ENCODE peak calls at places on chromosomes 4 and X, in six cellular contexts. E, V, Y, B, U and Q are unnamed samples.
A peak's percentile ranks its signal among the peaks of the same experiment; 100 is the strongest.

GRCh38 chr4:96504386-96504785 is 664.5 kb downstream of the PDHA2 start:
- DNase-seq in E (no peak), V (no peak), Y (no peak), B (no peak), U (no peak), Q (no peak)

GRCh38 chr4:164931551-164932324 is 45.7 kb downstream of the TRIM61 start:
- DNase-seq in E (no peak), V (peak; percentile 35), Y (no peak), B (no peak), U (no peak), Q (peak; percentile 72)

GRCh38 chr4:158020175-158020574 is 152.7 kb downstream of the GASK1B start:
- DNase-seq in E (peak; percentile 92), V (peak; percentile 75), Y (peak; percentile 94), B (no peak), U (no peak), Q (peak; percentile 84)

GRCh38 chr4:78551420-78552351 is at the start of gene ANXA3:
- DNase-seq in E (no peak), V (peak; percentile 74), Y (no peak), B (no peak), U (peak; percentile 81), Q (peak; percentile 44)

GRCh38 chr4:11480683-11481082 is 52.0 kb upstream of the HS3ST1 start:
- DNase-seq in E (no peak), V (peak; percentile 30), Y (no peak), B (peak; percentile 65), U (no peak), Q (no peak)

GRCh38 chr4:127997534-127998388 is 32.6 kb downstream of the ABHD18 start:
- DNase-seq in E (no peak), V (peak; percentile 69), Y (peak; percentile 55), B (peak; percentile 28), U (no peak), Q (peak; percentile 38)

GRCh38 chr4:6732441-6733357 is 16.7 kb downstream of the BLOC1S4 start:
- DNase-seq in E (peak; percentile 77), V (peak; percentile 74), Y (peak; percentile 91), B (no peak), U (no peak), Q (peak; percentile 97)

GRCh38 chr4:84403656-84404055 is 95.4 kb downstream of the NKX6-1 start:
- DNase-seq in E (no peak), V (peak; percentile 47), Y (no peak), B (no peak), U (no peak), Q (peak; percentile 30)

GRCh38 chr4:20347526-20347925 is 95.8 kb downstream of the SLIT2 start:
- DNase-seq in E (no peak), V (no peak), Y (no peak), B (no peak), U (no peak), Q (no peak)

GRCh38 chr4:170259631-170260153 is 169.9 kb upstream of the AADAT start:
- DNase-seq in E (peak; percentile 92), V (peak; percentile 92), Y (peak; percentile 52), B (peak; percentile 92), U (peak; percentile 89), Q (peak; percentile 88)

GRCh38 chr4:82848706-82849105 is 42.2 kb downstream of the SEC31A start:
- DNase-seq in E (no peak), V (no peak), Y (no peak), B (no peak), U (no peak), Q (no peak)

GRCh38 chr4:141134586-141134985 is 1.3 kb upstream of the RNF150 start:
- DNase-seq in E (no peak), V (no peak), Y (no peak), B (no peak), U (no peak), Q (no peak)

GRCh38 chr4:141134051-141134450 is 782 bp upstream of the RNF150 start:
- DNase-seq in E (no peak), V (no peak), Y (peak; percentile 43), B (no peak), U (no peak), Q (peak; percentile 63)

GRCh38 chr4:141131738-141132688 is 1.3 kb downstream of the RNF150 start:
- DNase-seq in E (no peak), V (no peak), Y (peak; percentile 18), B (no peak), U (peak; percentile 75), Q (peak; percentile 61)

GRCh38 chr4:141132689-141133145 is 552 bp downstream of the RNF150 start:
- DNase-seq in E (no peak), V (no peak), Y (peak; percentile 35), B (no peak), U (no peak), Q (peak; percentile 72)

DNA sequence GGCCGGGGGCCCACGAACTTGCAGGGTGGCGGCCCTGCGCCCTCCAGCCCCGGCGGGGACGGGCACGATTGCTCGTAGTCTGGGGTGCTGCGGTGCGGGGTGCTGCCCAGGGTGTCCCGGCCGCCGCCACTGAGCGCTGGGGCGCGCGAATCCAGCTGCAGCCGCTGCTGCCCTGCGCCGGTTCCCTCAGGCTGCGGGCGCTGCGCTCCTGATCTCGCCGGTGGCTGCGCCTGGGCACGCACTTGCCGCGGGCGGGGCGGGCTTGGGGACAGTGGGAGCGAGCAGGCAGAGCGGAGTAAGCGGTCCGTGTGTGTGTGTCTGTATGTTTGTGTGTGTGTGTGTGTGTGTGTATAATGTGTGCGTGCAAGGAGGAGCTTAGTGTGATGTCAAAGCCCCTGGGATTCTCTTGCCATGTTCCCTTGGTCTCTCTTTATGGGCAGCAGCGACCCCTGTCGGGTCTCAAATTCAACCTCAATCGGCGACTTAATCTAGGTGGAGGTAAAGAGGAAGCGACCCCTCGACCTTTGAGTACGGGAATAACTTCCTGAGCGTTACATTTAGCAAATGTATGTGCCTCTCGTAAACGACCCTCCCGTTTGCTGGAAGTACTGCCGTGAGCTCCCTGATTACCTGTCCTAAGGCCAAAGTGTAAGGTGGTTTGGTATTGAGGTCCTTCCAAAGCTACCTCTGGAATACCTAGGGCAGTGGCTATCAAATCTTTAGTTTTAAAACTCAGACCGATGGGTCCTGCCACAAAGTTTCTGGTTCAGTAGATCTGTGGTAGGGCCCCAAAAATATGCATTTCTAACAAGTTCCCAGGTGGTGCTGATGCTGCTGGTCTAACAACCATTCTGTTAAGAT is at the start of gene RNF150:
- DNase-seq in E (peak; percentile 65), V (peak; percentile 79), Y (peak; percentile 95), B (peak; percentile 73), U (peak; percentile 84), Q (peak; percentile 92)
- TF ChIP-seq EZH2 in E (no peak), V (no peak), Y (no peak), B (no peak), U (no peak), Q (no peak)

GRCh38 chr4:113534698-113535097 is 226.8 kb downstream of the CAMK2D start:
- DNase-seq in E (no peak), V (no peak), Y (peak; percentile 69), B (no peak), U (no peak), Q (peak; percentile 77)
- H3K9ac ChIP-seq in E (no peak overlapping the region), V (no peak overlapping the region), Y (no peak overlapping the region), B (no peak overlapping the region), U (no peak overlapping the region), Q (no peak overlapping the region)

DNA sequence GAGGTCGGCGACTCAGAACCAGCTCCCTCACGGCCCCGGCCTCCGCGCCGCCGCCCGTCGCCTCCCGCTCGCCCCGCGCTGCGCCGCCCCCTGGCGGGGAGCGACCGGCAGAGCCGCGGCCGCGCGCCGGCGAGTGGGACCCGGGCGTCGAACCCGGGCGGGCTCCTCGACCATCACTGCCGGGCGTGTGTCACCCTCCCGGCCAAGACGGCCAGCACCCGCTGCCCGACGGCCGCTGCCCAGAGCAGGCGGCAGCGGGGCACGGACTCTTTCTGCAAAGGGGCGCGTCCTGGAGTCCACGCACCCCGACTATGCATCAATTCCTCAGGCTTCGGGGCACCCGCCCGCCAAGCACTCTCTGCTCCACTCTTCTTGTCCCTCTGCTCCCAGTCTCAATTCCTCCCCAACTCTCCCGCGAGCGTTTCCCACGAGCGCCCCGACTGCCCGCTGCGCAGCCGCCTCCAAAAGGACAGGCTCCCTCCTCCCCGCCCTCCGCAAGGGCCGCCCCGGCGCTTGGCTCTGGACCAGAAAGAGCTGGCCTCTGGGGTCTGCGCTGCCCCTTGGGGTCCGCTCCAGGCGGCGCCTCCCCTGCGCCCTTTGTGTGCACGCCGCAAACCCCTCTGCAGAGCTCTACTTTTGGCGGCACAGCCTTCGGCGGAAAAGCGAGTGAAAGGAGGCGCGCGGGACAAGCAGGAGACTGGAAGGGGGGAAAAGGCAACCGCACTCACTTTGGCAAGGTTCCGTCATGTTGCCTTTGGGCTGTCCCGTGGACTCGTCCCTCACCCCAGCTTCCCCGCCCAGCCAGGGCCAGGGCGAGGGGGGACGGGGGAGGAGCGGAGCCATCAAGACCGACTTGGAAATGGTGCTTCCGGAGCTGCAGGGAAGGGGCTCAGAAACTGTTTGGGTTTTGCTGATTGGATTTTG is 1.1 kb downstream of the PDE5A start:
- DNase-seq in E (no peak), V (peak; percentile 63), Y (peak; percentile 92), B (peak; percentile 80), U (peak; percentile 84), Q (peak; percentile 84)
- TF ChIP-seq EZH2 in E (peak; percentile 91), V (no peak), Y (no peak), B (no peak), U (no peak), Q (no peak)

GRCh38 chrX:110026099-110026844 is 23.4 kb downstream of the TMEM164 start:
- DNase-seq in E (no peak), V (peak; percentile 62), Y (no peak), B (no peak), U (no peak), Q (peak; percentile 18)

GRCh38 chrX:110015915-110016314 is 13.0 kb downstream of the TMEM164 start:
- DNase-seq in E (no peak), V (no peak), Y (no peak), B (no peak), U (no peak), Q (no peak)

GRCh38 chrX:110022555-110023448 is 19.9 kb downstream of the TMEM164 start:
- DNase-seq in E (no peak), V (no peak), Y (no peak), B (no peak), U (no peak), Q (no peak)

DNA sequence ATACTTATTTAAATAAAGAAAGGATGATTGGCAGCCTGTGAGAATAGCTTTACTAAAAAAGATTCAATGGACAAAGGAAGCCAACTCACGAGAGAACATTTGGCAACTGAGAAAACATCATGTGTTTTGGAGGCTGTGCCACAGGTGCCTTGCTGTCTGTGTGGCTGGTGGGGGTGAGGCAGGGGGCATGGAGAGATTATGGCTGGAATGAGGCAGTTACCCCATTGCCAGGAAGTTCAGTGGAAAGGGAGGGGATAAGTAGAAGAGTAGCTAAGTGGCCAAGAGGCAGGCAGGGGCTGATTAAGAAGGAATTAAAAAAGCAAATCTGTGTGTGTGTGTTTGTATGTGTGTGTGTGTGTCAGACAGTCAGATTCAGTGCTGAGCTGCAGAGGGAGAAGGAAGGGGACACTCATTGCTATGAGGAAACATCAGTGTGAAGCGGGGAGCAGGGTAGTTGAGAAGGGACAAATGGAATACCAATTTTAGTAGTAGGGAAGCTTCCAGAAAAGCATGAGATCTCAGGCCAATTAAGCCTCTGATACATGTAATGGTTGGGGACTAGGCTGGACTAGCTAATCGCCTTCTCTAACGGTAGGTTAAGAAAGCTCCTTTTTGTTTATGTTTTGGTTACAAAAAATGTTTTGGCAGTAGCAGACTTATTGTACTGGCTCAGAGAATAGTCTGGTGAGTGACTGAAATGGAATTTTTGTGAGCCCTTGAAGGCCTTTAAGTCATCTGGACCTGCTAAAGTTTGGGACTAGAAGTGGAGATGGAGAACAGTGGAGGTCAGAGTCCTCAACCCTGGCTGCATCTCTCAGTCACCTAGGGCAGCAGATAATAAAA is 18.5 kb downstream of the TMEM164 start:
- DNase-seq in E (no peak), V (no peak), Y (peak; percentile 53), B (no peak), U (no peak), Q (peak; percentile 72)
- H3K9ac ChIP-seq in E (no peak overlapping the region), V (no peak overlapping the region), Y (no peak overlapping the region), B (no peak overlapping the region), U (no peak overlapping the region), Q (no peak overlapping the region)